ENCODE peak calls at places on chromosomes 2 and 18, in four cellular contexts. U is fibroblast of lung, V is prostate gland, M is astrocyte of the cerebellum. J is an unnamed sample.

GRCh38 chr2:30233142-30233961 is 2.0 kb downstream of the LBH start:
- DNase-seq in U (no peak), V (no peak), M (no peak), J (no peak)

GRCh38 chr2:73117441-73117840 is 4.7 kb upstream of the RAB11FIP5 start:
- DNase-seq in M (no peak), V (no peak), U (peak; percentile 28), J (no peak)

GRCh38 chr2:226782092-226782713 is 17.4 kb downstream of the IRS1 start:
- DNase-seq in U (peak; percentile 92), V (peak; percentile 49), M (peak; percentile 95), J (no peak)

GRCh38 chr2:106095478-106096392 is 98.4 kb downstream of the UXS1 start:
- DNase-seq in V (no peak), U (no peak), M (no peak), J (no peak)

GRCh38 chr2:199484927-199485326 is 27.2 kb upstream of the SATB2 start:
- DNase-seq in M (no peak), U (no peak), V (no peak), J (no peak)

GRCh38 chr2:237465515-237466227 is 21.4 kb upstream of the MLPH start:
- DNase-seq in U (peak; percentile 99), M (no peak), V (no peak), J (no peak)

GRCh38 chr2:234257859-234258561 is 207.5 kb downstream of the SPP2 start:
- DNase-seq in V (peak; percentile 82), M (peak; percentile 98), U (peak; percentile 95), J (peak; percentile 96)

GRCh38 chr2:105797298-105797819 is 52.6 kb downstream of the NCK2 start:
- DNase-seq in U (peak; percentile 47), M (no peak), V (no peak), J (no peak)

GRCh38 chr18:47075098-47075883 is 39.9 kb upstream of the ELOA2 start:
- DNase-seq in V (no peak), U (no peak), M (no peak), J (peak; percentile 51)

GRCh38 chr2:200765139-200765951 is 46.4 kb upstream of the BZW1 start:
- DNase-seq in V (no peak), M (peak; percentile 96), U (peak; percentile 99), J (peak; percentile 94)

GRCh38 chr2:176470713-176471112 is 201.5 kb downstream of the MTX2 start:
- DNase-seq in U (no peak), V (no peak), M (no peak), J (no peak)

GRCh38 chr2:74235041-74235440 is 36.6 kb downstream of the MTHFD2 start:
- DNase-seq in U (no peak), V (no peak), M (no peak), J (no peak)

GRCh38 chr2:236562434-236562833 is 7.2 kb upstream of the ACKR3 start:
- DNase-seq in U (peak; percentile 30), V (no peak), M (no peak), J (no peak)

GRCh38 chr2:239712755-239713154 is 311.9 kb upstream of the HDAC4 start:
- DNase-seq in M (no peak), U (no peak), V (no peak), J (no peak)

DNA sequence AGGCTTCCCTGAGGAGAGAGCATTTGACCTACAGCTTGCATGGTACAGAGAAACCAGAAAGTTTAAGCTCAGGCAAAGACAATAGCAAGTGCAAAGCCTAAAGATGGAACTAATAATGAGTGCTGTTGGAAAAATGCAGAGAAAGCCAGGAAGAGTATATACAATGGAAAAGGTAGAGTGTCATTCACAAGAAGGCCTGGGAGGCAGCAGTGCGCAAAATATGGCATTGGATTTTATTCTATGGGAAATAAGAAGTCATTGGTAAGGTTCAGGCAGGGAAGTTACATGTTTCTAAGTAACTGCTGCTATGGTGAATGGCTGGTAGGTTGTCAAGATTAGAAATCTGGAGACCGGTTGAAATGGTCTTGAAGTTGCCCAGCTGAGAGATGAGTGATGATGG is 2167.3 kb upstream of the CELF4 start:
- DNase-seq in V (no peak), U (no peak), M (no peak), J (no peak)
- TF ChIP-seq CTCF in V (no peak), U (no peak), M (peak; percentile 7), J (no peak)

GRCh38 chr2:98870516-98871158 is 65.4 kb downstream of the CRACDL start:
- DNase-seq in V (no peak), M (no peak), U (no peak), J (no peak)

GRCh38 chr2:98868548-98869271 is 67.3 kb downstream of the CRACDL start:
- DNase-seq in V (no peak), M (no peak), U (no peak), J (no peak)

GRCh38 chr2:98871506-98871905 is 64.5 kb downstream of the CRACDL start:
- DNase-seq in V (no peak), M (no peak), U (no peak), J (no peak)

GRCh38 chr2:98869272-98869641 is 66.8 kb downstream of the CRACDL start:
- DNase-seq in V (no peak), M (no peak), U (no peak), J (no peak)

DNA sequence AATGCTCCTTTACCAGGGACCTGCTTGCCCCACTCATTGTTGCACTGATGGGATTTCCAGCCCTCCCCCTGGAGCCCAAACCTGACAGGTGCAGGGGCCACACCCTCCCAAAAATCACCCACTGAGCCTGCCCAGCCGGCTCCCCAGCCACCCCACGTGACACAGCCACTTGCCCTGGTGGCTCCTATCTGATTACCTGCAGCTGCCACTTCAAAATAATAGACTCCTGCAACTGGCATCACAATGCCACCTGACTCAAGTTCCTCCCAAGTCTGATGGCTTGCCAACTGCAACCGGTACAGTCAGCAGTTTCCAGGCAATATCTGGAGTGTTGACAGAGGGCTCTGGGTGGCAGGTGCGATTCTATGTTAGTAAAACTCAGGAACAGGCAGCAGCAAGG is 66.2 kb downstream of the CRACDL start:
- DNase-seq in M (no peak), U (no peak), V (peak; percentile 64), J (no peak)
- H3K4me3 ChIP-seq in M (no peak overlapping the region), U (no peak overlapping the region), V (no peak overlapping the region), J (no peak overlapping the region)

GRCh38 chr2:84999467-85000064 is 28.6 kb downstream of the KCMF1 start:
- DNase-seq in U (no peak), V (no peak), M (no peak), J (no peak)
- TF ChIP-seq CTCF in U (no peak), V (no peak), M (no peak), J (no peak)

GRCh38 chr2:149598014-149598395 is 10.4 kb upstream of the MMADHC start:
- DNase-seq in U (no peak), V (no peak), M (no peak), J (no peak)

GRCh38 chr2:149595069-149595963 is 7.7 kb upstream of the MMADHC start:
- DNase-seq in V (no peak), U (no peak), M (no peak), J (no peak)

GRCh38 chr2:149594411-149594810 is 6.8 kb upstream of the MMADHC start:
- DNase-seq in U (no peak), M (no peak), V (no peak), J (no peak)

GRCh38 chr2:149596471-149596870 is 8.9 kb upstream of the MMADHC start:
- DNase-seq in U (no peak), V (no peak), M (no peak), J (no peak)

DNA sequence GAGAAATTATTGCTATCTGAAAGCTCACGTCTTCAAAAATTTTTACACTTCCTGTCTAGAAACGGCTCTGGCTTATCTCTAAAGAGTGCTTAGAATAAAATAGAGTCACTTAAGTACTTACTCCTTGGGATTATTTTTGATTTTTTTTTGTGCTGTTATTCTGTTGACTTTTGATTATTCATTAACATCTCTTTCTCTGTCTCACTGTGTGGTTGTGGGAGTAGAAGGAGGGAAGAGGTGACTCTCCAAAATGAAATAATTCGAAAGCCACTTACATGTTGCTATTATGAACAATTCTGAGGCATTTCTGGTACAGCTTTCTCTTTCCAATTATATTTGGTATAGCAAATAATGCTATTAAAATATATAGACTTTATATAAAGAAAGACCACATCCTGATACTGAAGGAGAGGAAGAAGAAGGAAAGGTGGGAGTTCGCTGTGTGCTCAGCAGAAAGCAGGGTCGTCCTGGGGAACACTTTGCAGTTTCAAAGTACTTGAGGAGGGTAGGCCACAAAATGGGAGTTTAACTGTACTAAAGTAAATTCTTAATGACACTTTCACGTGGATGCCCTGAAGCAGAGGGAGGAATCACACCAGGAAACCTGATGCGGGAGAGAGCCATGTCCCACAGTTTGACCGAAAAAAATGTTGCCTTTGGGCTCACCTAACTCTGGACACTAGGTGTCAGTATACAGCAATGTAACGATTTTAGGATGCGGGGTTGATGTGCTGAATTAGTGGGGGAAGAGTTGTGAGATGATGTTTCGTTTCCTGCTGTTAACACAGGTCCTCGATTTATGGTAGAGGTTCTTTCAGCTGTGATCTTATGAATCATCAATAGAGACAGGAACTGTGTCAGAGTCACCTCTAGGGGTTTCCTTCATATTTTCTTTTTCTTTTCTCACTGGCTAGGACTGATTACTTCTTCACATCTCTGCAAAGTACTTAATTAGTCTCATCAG is 9.8 kb upstream of the MMADHC start:
- DNase-seq in V (peak; percentile 51), M (peak; percentile 76), U (peak; percentile 87), J (peak; percentile 85)
- H3K4me3 ChIP-seq in V (peak overlapping the region; percentile 5), M (no peak overlapping the region), U (peak overlapping the region; percentile 40), J (peak overlapping the region; percentile 4)

GRCh38 chr18:10230072-10230471 is 224.4 kb upstream of the APCDD1 start:
- DNase-seq in U (peak; percentile 88), V (no peak), M (no peak), J (peak; percentile 85)
- TF ChIP-seq CTCF in U (peak; percentile 16), V (no peak), M (no peak), J (peak; percentile 52)